ENCODE peak calls at places on chromosomes 6 and 20, in eight cellular contexts. Q, X, F, I, D, P, J and E are unnamed samples.

GRCh38 chr20:5153152-5153467 is 26.3 kb downstream of the CDS2 start:
- DNase-seq in F (no peak), I (no peak), P (no peak), X (no peak), Q (no peak), J (no peak), D (no peak), E (no peak)

GRCh38 chr6:3725145-3726015 is 26.1 kb downstream of the PXDC1 start:
- DNase-seq in X (no peak), F (no peak), D (no peak), P (no peak), Q (no peak), I (no peak), J (no peak), E (no peak)

GRCh38 chr20:43563429-43563828 is 4.6 kb downstream of the SGK2 start:
- DNase-seq in Q (no peak), F (no peak), D (no peak), J (no peak), X (no peak), P (no peak), I (no peak), E (no peak)

GRCh38 chr20:34062651-34063482 is 49.2 kb downstream of the EIF2S2 start:
- DNase-seq in F (no peak), I (peak), D (no peak), P (no peak), Q (no peak), J (no peak), X (no peak), E (no peak)

GRCh38 chr20:41308726-41309413 is 8.7 kb downstream of the ZHX3 start:
- DNase-seq in I (peak), D (no peak), J (no peak), X (no peak), P (no peak), Q (no peak), F (no peak), E (no peak)

GRCh38 chr6:84709121-84709520 is 55.3 kb downstream of the TBX18 start:
- DNase-seq in J (no peak), D (no peak), Q (no peak), I (no peak), X (no peak), F (no peak), P (no peak), E (no peak)

GRCh38 chr6:142377112-142377848 is 75.5 kb downstream of the ADGRG6 start:
- DNase-seq in X (no peak), I (peak), Q (peak), P (peak), D (no peak), F (no peak), J (no peak), E (no peak)

GRCh38 chr20:57062241-57062640 is 204.2 kb downstream of the BMP7 start:
- DNase-seq in F (no peak), Q (no peak), D (no peak), I (no peak), P (no peak), X (no peak), J (no peak), E (no peak)

GRCh38 chr6:96742702-96743101 is 94.6 kb downstream of the GPR63 start:
- DNase-seq in J (no peak), I (no peak), F (no peak), D (no peak), P (no peak), Q (no peak), X (no peak), E (no peak)

GRCh38 chr6:17297261-17298080 is 16.3 kb downstream of the RBM24 start:
- DNase-seq in Q (no peak), I (peak), J (no peak), P (no peak), F (no peak), X (no peak), D (no peak), E (no peak)

GRCh38 chr20:32820000-32820697 is 395 bp downstream of the MAPRE1 start:
- DNase-seq in F (no peak), X (peak), I (peak), J (no peak), D (peak), Q (no peak), P (peak), E (peak)

GRCh38 chr20:57507477-57507876 is 17.5 kb downstream of the CTCFL start:
- DNase-seq in F (no peak), I (no peak), D (no peak), Q (peak), X (no peak), P (no peak), J (no peak), E (no peak)